ENCODE peak calls at places on chromosomes 11 and 22, in seven cellular contexts. W is cardiac fibroblast; R is activated gamma-delta T cell treated with anti-CD3 and anti-CD28 coated beads, Interleukin-2, amount 50 U/mL, for 16 hours; G is pons; M is GM23248; J is T-helper 9 cell; K is hepatic stellate cell. C is an unnamed sample.

GRCh38 chr22:50398698-50399648 is 55.8 kb downstream of the PPP6R2 start:
- DNase-seq in W (no peak), R (no peak), G (no peak), M (no peak), J (no peak), K (no peak), C (no peak)

GRCh38 chr11:62144641-62145255 is 20.9 kb downstream of the INCENP start:
- DNase-seq in W (no peak), R (no peak), G (no peak), M (no peak), J (no peak), K (no peak), C (no peak)

GRCh38 chr22:19060356-19061009 is 61.7 kb downstream of the DGCR2 start:
- DNase-seq in W (peak), R (no peak), G (no peak), M (peak), J (no peak), K (no peak), C (no peak)

GRCh38 chr11:109971184-109971523 is 122.0 kb upstream of the ZC3H12C start:
- DNase-seq in W (peak), R (no peak), G (peak), M (peak), J (no peak), K (peak), C (no peak)

GRCh38 chr11:121459413-121460041 is 6.8 kb upstream of the SORL1-AS1 start:
- DNase-seq in W (no peak), R (no peak), G (no peak), M (no peak), J (no peak), K (no peak), C (peak)

GRCh38 chr22:17855891-17856290 is 81.6 kb upstream of the BID start:
- DNase-seq in W (no peak), R (no peak), G (no peak), M (no peak), J (no peak), K (no peak), C (no peak)

GRCh38 chr11:77113382-77114088 is 10.9 kb downstream of the OMP start:
- DNase-seq in W (peak), R (no peak), G (no peak), M (peak), J (no peak), K (peak), C (peak)

GRCh38 chr11:66747480-66747879 is 18.5 kb upstream of the SPTBN2 start:
- DNase-seq in W (no peak), R (no peak), G (no peak), M (no peak), J (no peak), K (no peak), C (no peak)

GRCh38 chr22:37607912-37608476 is 640 bp upstream of the GGA1 start:
- DNase-seq in W (no peak), R (no peak), G (no peak), M (no peak), J (no peak), K (no peak), C (no peak)

GRCh38 chr11:69700278-69701140 is 3.3 kb downstream of the FGF19 start:
- DNase-seq in W (peak), R (no peak), G (peak), M (peak), J (no peak), K (peak), C (no peak)

GRCh38 chr11:101860694-101861371 is 54.0 kb upstream of the CEP126 start:
- DNase-seq in W (peak), R (no peak), G (peak), M (peak), J (no peak), K (peak), C (peak)

GRCh38 chr22:49991167-49991566 is 21.4 kb downstream of the IL17REL start:
- DNase-seq in W (no peak), R (no peak), G (no peak), M (no peak), J (no peak), K (no peak), C (no peak)

GRCh38 chr11:115629456-115630015 is 125.3 kb upstream of the CADM1 start:
- DNase-seq in W (no peak), R (no peak), G (no peak), M (no peak), J (no peak), K (no peak), C (no peak)

GRCh38 chr11:8289426-8290047 is 25.9 kb upstream of the LMO1 start:
- DNase-seq in W (no peak), R (no peak), G (no peak), M (no peak), J (no peak), K (no peak), C (no peak)

GRCh38 chr11:39990413-39990812 is 1469.0 kb downstream of the LRRC4C start:
- DNase-seq in W (no peak), R (no peak), G (no peak), M (no peak), J (no peak), K (no peak), C (no peak)

GRCh38 chr11:62242021-62242420 is at the start of gene SCGB1D2:
- DNase-seq in W (no peak), R (no peak), G (peak), M (no peak), J (no peak), K (no peak), C (no peak)

GRCh38 chr11:81869337-81870065 is 864.2 kb downstream of the FAM181B start:
- DNase-seq in W (peak), R (peak), G (no peak), M (no peak), J (peak), K (no peak), C (peak)

GRCh38 chr11:36711104-36711825 is 113.2 kb upstream of the RAG2 start:
- DNase-seq in W (no peak), R (no peak), G (no peak), M (peak), J (no peak), K (no peak), C (no peak)

GRCh38 chr22:35172452-35172851 is 84.8 kb upstream of the HMGXB4 start:
- DNase-seq in W (no peak), R (no peak), G (no peak), M (no peak), J (no peak), K (no peak), C (no peak)

GRCh38 chr11:122556605-122557004 is 98.9 kb upstream of the UBASH3B start:
- DNase-seq in W (no peak), R (peak), G (no peak), M (peak), J (no peak), K (no peak), C (peak)

GRCh38 chr22:23828800-23829680 is 9.8 kb downstream of the DERL3 start:
- DNase-seq in W (no peak), R (no peak), G (no peak), M (no peak), J (no peak), K (no peak), C (no peak)

C was measured in CD8-positive, alpha-beta T cell.